ENCODE peak calls at places on chromosomes 16 and 17, in six cellular contexts. B is right cardiac atrium; Y is lung; U is stimulated activated CD4-positive, alpha-beta T cell treated with anti-CD3 and anti-CD28 coated beads, Interleukin-15, amount 100 ng/mL, for 1 hour; Z is mesothelial cell of epicardium; O is HTR-8/SVneo. J is an unnamed sample.

GRCh38 chr17:72416054-72416691 is 295.4 kb downstream of the SOX9 start:
- DNase-seq in B (no peak), Z (no peak), O (peak; percentile 91), Y (no peak), U (no peak), J (no peak)

GRCh38 chr17:49496183-49496865 is 1.2 kb downstream of the NGFR start:
- DNase-seq in Z (peak; percentile 84), U (peak; percentile 85), Y (peak; percentile 60), O (peak; percentile 76), B (peak; percentile 80), J (no peak)

GRCh38 chr17:81831957-81832607 is 1.0 kb downstream of the MCRIP1 start:
- DNase-seq in Y (no peak), O (peak; percentile 21), B (no peak), U (peak; percentile 18), Z (no peak), J (no peak)

GRCh38 chr17:80443498-80443897 is 28.5 kb downstream of the ENDOV start:
- DNase-seq in U (no peak), Y (no peak), Z (no peak), B (no peak), O (no peak), J (no peak)

GRCh38 chr17:80774146-80774545 is 217.5 kb upstream of the CHMP6 start:
- DNase-seq in U (no peak), B (no peak), Z (no peak), Y (no peak), O (no peak), J (no peak)

GRCh38 chr16:85389679-85390470 is 223.2 kb upstream of the GSE1 start:
- DNase-seq in Z (peak; percentile 2), Y (no peak), O (no peak), B (no peak), U (no peak), J (peak; percentile 39)

GRCh38 chr16:1309888-1310831 is 724 bp downstream of the UBE2I start:
- DNase-seq in B (peak; percentile 69), Y (peak; percentile 49), Z (no peak), U (peak; percentile 47), O (no peak), J (no peak)

GRCh38 chr16:53946745-53947386 is 242.9 kb downstream of the FTO start:
- DNase-seq in U (no peak), Y (no peak), B (no peak), O (no peak), Z (no peak), J (no peak)

GRCh38 chr17:80596760-80597608 is 52.3 kb downstream of the RPTOR start:
- DNase-seq in B (no peak), O (no peak), U (no peak), Y (no peak), Z (no peak), J (no peak)

GRCh38 chr17:59001158-59001814 is 105.4 kb downstream of the TRIM37 start:
- DNase-seq in B (peak; percentile 40), Y (peak; percentile 57), Z (no peak), U (peak; percentile 35), O (peak; percentile 63), J (no peak)

GRCh38 chr16:65024649-65025243 is 97.1 kb downstream of the CDH11 start:
- DNase-seq in Y (no peak), B (no peak), Z (no peak), O (no peak), U (no peak), J (no peak)

GRCh38 chr17:4696432-4696796 is 7.5 kb downstream of the PELP1 start:
- DNase-seq in Y (no peak), B (no peak), O (no peak), U (no peak), Z (no peak), J (no peak)

GRCh38 chr17:50721194-50722010 is 2.0 kb downstream of the LUC7L3 start:
- DNase-seq in O (no peak), Z (no peak), B (no peak), U (no peak), Y (no peak), J (no peak)

GRCh38 chr17:18039535-18040286 is 503 bp downstream of the GID4 start:
- DNase-seq in U (no peak), Y (no peak), Z (no peak), B (peak; percentile 32), O (no peak), J (no peak)

GRCh38 chr16:89072216-89073130 is 21.2 kb upstream of the ACSF3 start:
- DNase-seq in Z (peak; percentile 57), B (no peak), Y (no peak), U (no peak), O (no peak), J (no peak)

GRCh38 chr16:65698943-65699342 is 577.1 kb upstream of the CDH11 start:
- DNase-seq in U (no peak), Y (no peak), O (no peak), B (no peak), Z (no peak), J (no peak)

GRCh38 chr16:84040823-84041391 is 1.7 kb downstream of the SLC38A8 start:
- DNase-seq in Z (no peak), Y (no peak), U (no peak), O (no peak), B (no peak), J (no peak)

GRCh38 chr17:4540224-4541040 is 14.8 kb downstream of the MYBBP1A start:
- DNase-seq in U (no peak), B (peak; percentile 62), Y (no peak), O (no peak), Z (no peak), J (no peak)

GRCh38 chr16:11535494-11535893 is 51.2 kb downstream of the LITAF start:
- DNase-seq in B (no peak), Z (no peak), O (no peak), U (no peak), Y (no peak), J (no peak)

GRCh38 chr16:28308794-28309535 is 16.6 kb downstream of the SBK1 start:
- DNase-seq in Y (no peak), B (no peak), Z (no peak), U (no peak), O (no peak), J (no peak)

GRCh38 chr17:3531266-3532101 is 26.1 kb downstream of the TRPV3 start:
- DNase-seq in O (no peak), B (no peak), Y (no peak), Z (no peak), U (no peak), J (no peak)

GRCh38 chr17:17425005-17425404 is 51.8 kb upstream of the MED9 start:
- DNase-seq in U (no peak), Z (no peak), O (no peak), Y (no peak), B (no peak), J (no peak)

GRCh38 chr17:19412984-19413383 is 2.0 kb downstream of the RNF112 start:
- DNase-seq in Y (no peak), U (no peak), O (no peak), Z (no peak), B (no peak), J (no peak)

GRCh38 chr17:28018439-28019070 is 23.9 kb upstream of the NLK start:
- DNase-seq in Y (no peak), U (no peak), O (no peak), B (peak; percentile 46), Z (no peak), J (no peak)

GRCh38 chr16:14011006-14011405 is 60.1 kb upstream of the MRTFB start:
- DNase-seq in Y (no peak), O (no peak), Z (no peak), U (no peak), B (no peak), J (no peak)

GRCh38 chr17:30922235-30922993 is 669 bp downstream of the ADAP2 start:
- DNase-seq in Y (peak; percentile 29), U (no peak), B (peak; percentile 17), Z (peak; percentile 23), O (peak; percentile 26), J (peak; percentile 66)

GRCh38 chr17:70677783-70678647 is 508.7 kb downstream of the KCNJ2 start:
- DNase-seq in U (no peak), Y (no peak), Z (no peak), B (no peak), O (no peak), J (no peak)